ENCODE peak calls at places on chromosomes 4 and X, in nine cellular contexts. One of them, this sample, is unnamed.

GRCh38 chr4:131470360-131470759 is 1678.7 kb upstream of the PCDH10 start:
- DNase-seq in Peyer's patch: no peak
- DNase-seq in right cardiac atrium: no peak
- DNase-seq in colonic mucosa: no peak
- DNase-seq in fibroblast of lung: no peak
- DNase-seq in PC-3: no peak
- DNase-seq in CD4-positive, alpha-beta memory T cell: no peak
- DNase-seq in right lobe of liver: no peak
- DNase-seq in psoas muscle: no peak
- DNase-seq in this sample: no peak

GRCh38 chr4:138236035-138236434 is 6.1 kb downstream of the SLC7A11 start:
- DNase-seq in Peyer's patch: no peak
- DNase-seq in right cardiac atrium: no peak
- DNase-seq in colonic mucosa: no peak
- DNase-seq in fibroblast of lung: peak; percentile 45
- DNase-seq in PC-3: no peak
- DNase-seq in CD4-positive, alpha-beta memory T cell: no peak
- DNase-seq in right lobe of liver: no peak
- DNase-seq in psoas muscle: no peak
- DNase-seq in this sample: no peak

GRCh38 chrX:80011522-80011921 is 3.0 kb upstream of the TBX22 start:
- DNase-seq in Peyer's patch: no peak
- DNase-seq in right cardiac atrium: no peak
- DNase-seq in colonic mucosa: no peak
- DNase-seq in fibroblast of lung: no peak
- DNase-seq in PC-3: no peak
- DNase-seq in CD4-positive, alpha-beta memory T cell: no peak
- DNase-seq in right lobe of liver: no peak
- DNase-seq in psoas muscle: no peak
- DNase-seq in this sample: no peak

GRCh38 chr4:32485976-32486375 is 1765.8 kb downstream of the PCDH7 start:
- DNase-seq in Peyer's patch: no peak
- DNase-seq in right cardiac atrium: no peak
- DNase-seq in colonic mucosa: no peak
- DNase-seq in fibroblast of lung: no peak
- DNase-seq in PC-3: no peak
- DNase-seq in CD4-positive, alpha-beta memory T cell: no peak
- DNase-seq in right lobe of liver: no peak
- DNase-seq in psoas muscle: no peak
- DNase-seq in this sample: no peak

GRCh38 chr4:70984587-70984986 is 8.9 kb upstream of the DCK start:
- DNase-seq in Peyer's patch: no peak
- DNase-seq in right cardiac atrium: no peak
- DNase-seq in colonic mucosa: no peak
- DNase-seq in fibroblast of lung: no peak
- DNase-seq in PC-3: no peak
- DNase-seq in CD4-positive, alpha-beta memory T cell: no peak
- DNase-seq in right lobe of liver: no peak
- DNase-seq in psoas muscle: no peak
- DNase-seq in this sample: no peak

GRCh38 chrX:100819534-100819836 is 706 bp upstream of the CSTF2 start:
- DNase-seq in Peyer's patch: no peak
- DNase-seq in right cardiac atrium: peak; percentile 13
- DNase-seq in colonic mucosa: no peak
- DNase-seq in fibroblast of lung: no peak
- DNase-seq in PC-3: no peak
- DNase-seq in CD4-positive, alpha-beta memory T cell: no peak
- DNase-seq in right lobe of liver: peak; percentile 18
- DNase-seq in psoas muscle: no peak
- DNase-seq in this sample: no peak

GRCh38 chr4:17763931-17764330 is 17.5 kb downstream of the FAM184B start:
- DNase-seq in Peyer's patch: no peak
- DNase-seq in right cardiac atrium: no peak
- DNase-seq in colonic mucosa: no peak
- DNase-seq in fibroblast of lung: no peak
- DNase-seq in PC-3: no peak
- DNase-seq in CD4-positive, alpha-beta memory T cell: no peak
- DNase-seq in right lobe of liver: no peak
- DNase-seq in psoas muscle: no peak
- DNase-seq in this sample: no peak

GRCh38 chrX:136185409-136186022 is 38.2 kb downstream of the FHL1 start:
- DNase-seq in Peyer's patch: no peak
- DNase-seq in right cardiac atrium: no peak
- DNase-seq in colonic mucosa: no peak
- DNase-seq in fibroblast of lung: peak; percentile 58
- DNase-seq in PC-3: peak; percentile 41
- DNase-seq in CD4-positive, alpha-beta memory T cell: no peak
- DNase-seq in right lobe of liver: no peak
- DNase-seq in psoas muscle: no peak
- DNase-seq in this sample: no peak

GRCh38 chr4:166146806-166147540 is 273.9 kb downstream of the TLL1 start:
- DNase-seq in Peyer's patch: no peak
- DNase-seq in right cardiac atrium: no peak
- DNase-seq in colonic mucosa: no peak
- DNase-seq in fibroblast of lung: no peak
- DNase-seq in PC-3: peak; percentile 2
- DNase-seq in CD4-positive, alpha-beta memory T cell: no peak
- DNase-seq in right lobe of liver: no peak
- DNase-seq in psoas muscle: no peak
- DNase-seq in this sample: no peak

GRCh38 chrX:131264665-131265064 is 24.4 kb downstream of the IGSF1 start:
- DNase-seq in Peyer's patch: no peak
- DNase-seq in right cardiac atrium: no peak
- DNase-seq in colonic mucosa: no peak
- DNase-seq in fibroblast of lung: no peak
- DNase-seq in PC-3: no peak
- DNase-seq in CD4-positive, alpha-beta memory T cell: no peak
- DNase-seq in right lobe of liver: no peak
- DNase-seq in psoas muscle: no peak
- DNase-seq in this sample: no peak

GRCh38 chr4:18390655-18391369 is 369.3 kb upstream of the LCORL start:
- DNase-seq in Peyer's patch: no peak
- DNase-seq in right cardiac atrium: no peak
- DNase-seq in colonic mucosa: no peak
- DNase-seq in fibroblast of lung: peak; percentile 6
- DNase-seq in PC-3: no peak
- DNase-seq in CD4-positive, alpha-beta memory T cell: no peak
- DNase-seq in right lobe of liver: no peak
- DNase-seq in psoas muscle: no peak
- DNase-seq in this sample: no peak

GRCh38 chr4:30714408-30715031 is 5.6 kb upstream of the PCDH7 start:
- DNase-seq in Peyer's patch: no peak
- DNase-seq in right cardiac atrium: peak; percentile 24
- DNase-seq in colonic mucosa: peak; percentile 47
- DNase-seq in fibroblast of lung: peak; percentile 62
- DNase-seq in PC-3: peak; percentile 65
- DNase-seq in CD4-positive, alpha-beta memory T cell: no peak
- DNase-seq in right lobe of liver: no peak
- DNase-seq in psoas muscle: no peak
- DNase-seq in this sample: no peak

GRCh38 chr4:86935833-86936721 is 1.3 kb downstream of the AFF1 start:
- DNase-seq in Peyer's patch: peak; percentile 82
- DNase-seq in right cardiac atrium: peak; percentile 60
- DNase-seq in colonic mucosa: peak; percentile 91
- DNase-seq in fibroblast of lung: peak; percentile 78
- DNase-seq in PC-3: peak; percentile 77
- DNase-seq in CD4-positive, alpha-beta memory T cell: peak; percentile 75
- DNase-seq in right lobe of liver: peak; percentile 75
- DNase-seq in psoas muscle: peak; percentile 50
- DNase-seq in this sample: peak; percentile 82

GRCh38 chrX:64894454-64895038 is 81.7 kb downstream of the ZC4H2 start:
- DNase-seq in Peyer's patch: peak; percentile 53
- DNase-seq in right cardiac atrium: no peak
- DNase-seq in colonic mucosa: peak; percentile 60
- DNase-seq in fibroblast of lung: no peak
- DNase-seq in PC-3: peak; percentile 64
- DNase-seq in CD4-positive, alpha-beta memory T cell: peak; percentile 31
- DNase-seq in right lobe of liver: peak; percentile 40
- DNase-seq in psoas muscle: no peak
- DNase-seq in this sample: no peak

GRCh38 chr4:140137654-140138053 is 16.3 kb downstream of the MAML3 start:
- DNase-seq in Peyer's patch: no peak
- DNase-seq in right cardiac atrium: no peak
- DNase-seq in colonic mucosa: no peak
- DNase-seq in fibroblast of lung: peak; percentile 82
- DNase-seq in PC-3: peak; percentile 19
- DNase-seq in CD4-positive, alpha-beta memory T cell: no peak
- DNase-seq in right lobe of liver: no peak
- DNase-seq in psoas muscle: no peak
- DNase-seq in this sample: no peak

GRCh38 chr4:127622923-127623754 is 9.6 kb upstream of the INTU start:
- DNase-seq in Peyer's patch: peak; percentile 52
- DNase-seq in right cardiac atrium: peak; percentile 35
- DNase-seq in colonic mucosa: peak; percentile 35
- DNase-seq in fibroblast of lung: peak; percentile 60
- DNase-seq in PC-3: no peak
- DNase-seq in CD4-positive, alpha-beta memory T cell: no peak
- DNase-seq in right lobe of liver: peak; percentile 35
- DNase-seq in psoas muscle: peak; percentile 26
- DNase-seq in this sample: peak; percentile 76

GRCh38 chr4:156803056-156803455 is 168.5 kb downstream of the PDGFC start:
- DNase-seq in Peyer's patch: no peak
- DNase-seq in right cardiac atrium: no peak
- DNase-seq in colonic mucosa: no peak
- DNase-seq in fibroblast of lung: peak; percentile 26
- DNase-seq in PC-3: peak; percentile 30
- DNase-seq in CD4-positive, alpha-beta memory T cell: no peak
- DNase-seq in right lobe of liver: no peak
- DNase-seq in psoas muscle: no peak
- DNase-seq in this sample: no peak

GRCh38 chr4:156800463-156800862 is 171.1 kb downstream of the PDGFC start:
- DNase-seq in Peyer's patch: no peak
- DNase-seq in right cardiac atrium: no peak
- DNase-seq in colonic mucosa: no peak
- DNase-seq in fibroblast of lung: no peak
- DNase-seq in PC-3: no peak
- DNase-seq in CD4-positive, alpha-beta memory T cell: no peak
- DNase-seq in right lobe of liver: no peak
- DNase-seq in psoas muscle: no peak
- DNase-seq in this sample: no peak

GRCh38 chr4:156798438-156798837 is 173.2 kb downstream of the PDGFC start:
- DNase-seq in Peyer's patch: no peak
- DNase-seq in right cardiac atrium: no peak
- DNase-seq in colonic mucosa: no peak
- DNase-seq in fibroblast of lung: no peak
- DNase-seq in PC-3: no peak
- DNase-seq in CD4-positive, alpha-beta memory T cell: no peak
- DNase-seq in right lobe of liver: no peak
- DNase-seq in psoas muscle: no peak
- DNase-seq in this sample: no peak

GRCh38 chr4:156795727-156796126 is 175.9 kb downstream of the PDGFC start:
- DNase-seq in Peyer's patch: no peak
- DNase-seq in right cardiac atrium: no peak
- DNase-seq in colonic mucosa: no peak
- DNase-seq in fibroblast of lung: no peak
- DNase-seq in PC-3: no peak
- DNase-seq in CD4-positive, alpha-beta memory T cell: no peak
- DNase-seq in right lobe of liver: no peak
- DNase-seq in psoas muscle: no peak
- DNase-seq in this sample: no peak

GRCh38 chr4:156799121-156799589 is 172.4 kb downstream of the PDGFC start:
- DNase-seq in Peyer's patch: no peak
- DNase-seq in right cardiac atrium: no peak
- DNase-seq in colonic mucosa: no peak
- DNase-seq in fibroblast of lung: peak; percentile 57
- DNase-seq in PC-3: peak; percentile 48
- DNase-seq in CD4-positive, alpha-beta memory T cell: no peak
- DNase-seq in right lobe of liver: no peak
- DNase-seq in psoas muscle: no peak
- DNase-seq in this sample: no peak
- H3K4me1 ChIP-seq in Peyer's patch: no peaks in the 10 kb centered on the region
- H3K4me1 ChIP-seq in right cardiac atrium: no peaks in the 10 kb centered on the region
- H3K4me1 ChIP-seq in colonic mucosa: no peaks in the 10 kb centered on the region
- H3K4me1 ChIP-seq in fibroblast of lung: peaks cover 3% of the 10 kb centered on the region
- H3K4me1 ChIP-seq in PC-3: peaks cover 48% of the 10 kb centered on the region
- H3K4me1 ChIP-seq in CD4-positive, alpha-beta memory T cell: no peaks in the 10 kb centered on the region
- H3K4me1 ChIP-seq in right lobe of liver: no peaks in the 10 kb centered on the region
- H3K4me1 ChIP-seq in psoas muscle: peaks cover 14% of the 10 kb centered on the region
- H3K4me1 ChIP-seq in this sample: peaks cover 6% of the 10 kb centered on the region

DNA sequence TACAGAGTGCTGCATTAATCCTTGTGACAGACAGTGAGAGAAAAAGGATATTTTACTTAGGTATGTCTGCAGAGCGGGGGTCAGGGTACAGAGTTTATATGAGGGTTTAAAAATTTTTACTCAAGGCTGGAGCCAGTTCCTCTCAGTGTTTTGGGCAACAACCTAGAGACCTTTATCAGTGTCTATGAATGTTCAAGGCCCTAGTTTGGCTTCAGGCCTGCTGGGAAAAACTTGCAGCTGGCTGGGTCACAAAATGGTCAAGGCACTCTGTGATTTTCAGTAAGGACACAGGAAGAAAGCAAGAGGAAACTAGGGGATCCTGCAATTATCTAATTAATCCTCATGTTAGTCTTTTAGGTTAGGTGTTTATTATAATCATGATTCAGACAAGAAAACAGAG is 10.8 kb upstream of the C4orf54 start:
- DNase-seq in Peyer's patch: no peak
- DNase-seq in right cardiac atrium: peak; percentile 31
- DNase-seq in colonic mucosa: no peak
- DNase-seq in fibroblast of lung: no peak
- DNase-seq in PC-3: no peak
- DNase-seq in CD4-positive, alpha-beta memory T cell: no peak
- DNase-seq in right lobe of liver: no peak
- DNase-seq in psoas muscle: no peak
- DNase-seq in this sample: no peak
- H3K27ac ChIP-seq in Peyer's patch: no peak overlapping the region
- H3K27ac ChIP-seq in right cardiac atrium: no peak overlapping the region
- H3K27ac ChIP-seq in colonic mucosa: no peak overlapping the region
- H3K27ac ChIP-seq in fibroblast of lung: no peak overlapping the region
- H3K27ac ChIP-seq in PC-3: no peak overlapping the region
- H3K27ac ChIP-seq in CD4-positive, alpha-beta memory T cell: no peak overlapping the region
- H3K27ac ChIP-seq in right lobe of liver: no peak overlapping the region
- H3K27ac ChIP-seq in psoas muscle: no peak overlapping the region
- H3K27ac ChIP-seq in this sample: no peak overlapping the region

GRCh38 chr4:8273450-8273849 is 3.9 kb downstream of the HTRA3 start:
- DNase-seq in Peyer's patch: no peak
- DNase-seq in right cardiac atrium: no peak
- DNase-seq in colonic mucosa: no peak
- DNase-seq in fibroblast of lung: no peak
- DNase-seq in PC-3: no peak
- DNase-seq in CD4-positive, alpha-beta memory T cell: no peak
- DNase-seq in right lobe of liver: no peak
- DNase-seq in psoas muscle: no peak
- DNase-seq in this sample: no peak
- H3K4me1 ChIP-seq in Peyer's patch: no peaks in the 10 kb centered on the region
- H3K4me1 ChIP-seq in right cardiac atrium: peaks cover 16% of the 10 kb centered on the region
- H3K4me1 ChIP-seq in colonic mucosa: no peaks in the 10 kb centered on the region
- H3K4me1 ChIP-seq in fibroblast of lung: peaks cover 26% of the 10 kb centered on the region
- H3K4me1 ChIP-seq in PC-3: peaks cover 16% of the 10 kb centered on the region
- H3K4me1 ChIP-seq in CD4-positive, alpha-beta memory T cell: no peaks in the 10 kb centered on the region
- H3K4me1 ChIP-seq in right lobe of liver: no peaks in the 10 kb centered on the region
- H3K4me1 ChIP-seq in psoas muscle: peaks cover 51% of the 10 kb centered on the region
- H3K4me1 ChIP-seq in this sample: peaks cover 35% of the 10 kb centered on the region

DNA sequence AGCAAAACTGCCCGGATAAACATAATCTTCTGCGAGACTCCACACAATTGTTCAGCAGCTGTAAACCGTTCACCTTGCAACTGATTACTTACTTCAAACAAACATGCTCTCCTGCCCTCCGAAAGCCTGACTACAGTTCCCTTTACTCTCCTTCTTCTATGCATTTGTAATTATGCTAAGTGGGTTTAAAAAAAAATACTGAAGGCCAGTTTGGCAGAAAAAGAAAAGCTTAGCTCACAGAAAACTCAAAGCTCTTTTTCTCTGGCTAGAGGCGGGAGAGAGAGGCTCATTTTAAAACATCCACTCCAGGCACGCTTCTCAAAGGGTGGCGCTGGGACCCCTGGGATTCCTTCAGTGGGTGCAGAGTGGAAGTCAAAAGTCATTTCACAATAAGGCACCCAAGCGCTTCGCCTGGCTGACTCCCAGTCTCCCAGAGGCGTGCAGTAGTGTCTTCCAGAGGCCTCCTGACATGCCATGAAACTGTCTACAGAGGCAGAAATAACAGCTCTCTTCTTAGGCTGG is 1.9 kb downstream of the DHRSX start:
- DNase-seq in Peyer's patch: no peak
- DNase-seq in right cardiac atrium: no peak
- DNase-seq in colonic mucosa: peak; percentile 52
- DNase-seq in fibroblast of lung: peak; percentile 23
- DNase-seq in PC-3: no peak
- DNase-seq in CD4-positive, alpha-beta memory T cell: no peak
- DNase-seq in right lobe of liver: no peak
- DNase-seq in psoas muscle: no peak
- DNase-seq in this sample: peak; percentile 64
- H3K27ac ChIP-seq in Peyer's patch: peak overlapping the region; percentile 87
- H3K27ac ChIP-seq in right cardiac atrium: peak overlapping the region; percentile 89
- H3K27ac ChIP-seq in colonic mucosa: peak overlapping the region; percentile 96
- H3K27ac ChIP-seq in fibroblast of lung: peak overlapping the region; percentile 34
- H3K27ac ChIP-seq in PC-3: no peak overlapping the region
- H3K27ac ChIP-seq in CD4-positive, alpha-beta memory T cell: peak overlapping the region; percentile 9
- H3K27ac ChIP-seq in right lobe of liver: peak overlapping the region; percentile 97
- H3K27ac ChIP-seq in psoas muscle: peak overlapping the region; percentile 90
- H3K27ac ChIP-seq in this sample: peak overlapping the region; percentile 91